ENCODE peak calls at places on chromosomes 2 and 18, in five cellular contexts. One of them, this sample, is unnamed.

GRCh38 chr2:73004889-73005596 is 66.5 kb downstream of the SFXN5 start:
- DNase-seq in ELR: no peak
- DNase-seq in GM12865: no peak
- DNase-seq in amygdala: no peak
- DNase-seq in midbrain: no peak
- DNase-seq in this sample: no peak

GRCh38 chr2:100780203-100781008 is 39.5 kb upstream of the NPAS2 start:
- DNase-seq in ELR: peak
- DNase-seq in GM12865: no peak
- DNase-seq in amygdala: no peak
- DNase-seq in midbrain: no peak
- DNase-seq in this sample: no peak

GRCh38 chr2:106180602-106181001 is 13.5 kb downstream of the UXS1 start:
- DNase-seq in ELR: no peak
- DNase-seq in GM12865: no peak
- DNase-seq in amygdala: no peak
- DNase-seq in midbrain: no peak
- DNase-seq in this sample: no peak

GRCh38 chr2:19947184-19947940 is 42.5 kb downstream of the WDR35 start:
- DNase-seq in ELR: peak
- DNase-seq in GM12865: no peak
- DNase-seq in amygdala: no peak
- DNase-seq in midbrain: no peak
- DNase-seq in this sample: no peak

GRCh38 chr2:223104336-223104735 is 52.3 kb downstream of the KCNE4 start:
- DNase-seq in ELR: no peak
- DNase-seq in GM12865: no peak
- DNase-seq in amygdala: no peak
- DNase-seq in midbrain: no peak
- DNase-seq in this sample: no peak

GRCh38 chr18:58541789-58542425 is 87.0 kb downstream of the ALPK2 start:
- DNase-seq in ELR: peak
- DNase-seq in GM12865: peak
- DNase-seq in amygdala: no peak
- DNase-seq in midbrain: no peak
- DNase-seq in this sample: no peak

GRCh38 chr2:9463698-9464034 is 10.7 kb upstream of the IAH1 start:
- DNase-seq in ELR: peak
- DNase-seq in GM12865: no peak
- DNase-seq in amygdala: no peak
- DNase-seq in midbrain: no peak
- DNase-seq in this sample: no peak

GRCh38 chr18:58776084-58776483 is 88.6 kb upstream of the ZNF532 start:
- DNase-seq in ELR: no peak
- DNase-seq in GM12865: no peak
- DNase-seq in amygdala: no peak
- DNase-seq in midbrain: no peak
- DNase-seq in this sample: no peak

GRCh38 chr18:74489631-74490030 is 6.5 kb upstream of the CNDP2 start:
- DNase-seq in ELR: peak
- DNase-seq in GM12865: no peak
- DNase-seq in amygdala: no peak
- DNase-seq in midbrain: no peak
- DNase-seq in this sample: no peak

GRCh38 chr2:95728878-95729511 is 137.2 kb downstream of the TRIM43 start:
- DNase-seq in ELR: peak
- DNase-seq in GM12865: peak
- DNase-seq in amygdala: peak
- DNase-seq in midbrain: peak
- DNase-seq in this sample: peak

This sample was measured in cerebellum.